ENCODE peak calls at places on chromosome 12, in five cellular contexts. N, G, K, Z and W are unnamed samples.

GRCh38 chr12:55685671-55686070 is 22.0 kb downstream of the ITGA7 start:
- DNase-seq in N (no peak), G (no peak), K (no peak), Z (no peak), W (no peak)

GRCh38 chr12:70049596-70050360 is 193.5 kb upstream of the CNOT2 start:
- DNase-seq in G (no peak), N (no peak), Z (peak), K (no peak), W (no peak)

GRCh38 chr12:114682920-114683708 is 861 bp downstream of the TBX3 start:
- DNase-seq in K (no peak), N (no peak), Z (no peak), G (no peak), W (no peak)

GRCh38 chr12:110995016-110995415 is 74.6 kb upstream of the MYL2 start:
- DNase-seq in Z (no peak), G (no peak), N (no peak), K (no peak), W (no peak)

GRCh38 chr12:132163911-132164288 is 19.6 kb downstream of the NOC4L start:
- DNase-seq in K (no peak), G (no peak), N (peak), Z (no peak), W (no peak)

GRCh38 chr12:101782544-101782855 is 43.2 kb upstream of the SYCP3 start:
- DNase-seq in G (no peak), N (no peak), K (no peak), Z (no peak), W (no peak)

GRCh38 chr12:46480724-46481123 is 108.2 kb upstream of the SLC38A2 start:
- DNase-seq in K (no peak), N (no peak), G (no peak), Z (no peak), W (no peak)

GRCh38 chr12:79409562-79409961 is 281.2 kb downstream of the PAWR start:
- DNase-seq in K (no peak), Z (no peak), G (no peak), N (no peak), W (no peak)

GRCh38 chr12:46664771-46665287 is 161.0 kb downstream of the SLC38A4 start:
- DNase-seq in Z (peak), G (peak), K (no peak), N (no peak), W (peak)

GRCh38 chr12:5914387-5915149 is 30.5 kb downstream of the ANO2 start:
- DNase-seq in N (no peak), K (no peak), Z (no peak), G (no peak), W (no peak)

GRCh38 chr12:120972870-120973543 is 5.3 kb upstream of the HNF1A start:
- DNase-seq in G (no peak), Z (no peak), N (no peak), K (no peak), W (peak)

GRCh38 chr12:10122689-10123088 is 7.3 kb downstream of the CLEC7A start:
- DNase-seq in G (no peak), N (no peak), Z (no peak), K (no peak), W (peak)

GRCh38 chr12:66776974-66777373 is 98.1 kb upstream of the GRIP1 start:
- DNase-seq in K (no peak), N (no peak), G (no peak), Z (peak), W (no peak)

GRCh38 chr12:120012067-120012621 is 23.1 kb downstream of the BICDL1 start:
- DNase-seq in G (peak), K (peak), N (peak), Z (peak), W (no peak)

GRCh38 chr12:128724468-128725046 is 99.2 kb downstream of the SLC15A4 start:
- DNase-seq in G (no peak), N (no peak), Z (no peak), K (no peak), W (no peak)

GRCh38 chr12:93848453-93849120 is 171.4 kb downstream of the CRADD start:
- DNase-seq in N (no peak), Z (no peak), G (no peak), K (no peak), W (no peak)

GRCh38 chr12:57740656-57741412 is 2.3 kb upstream of the AGAP2 start:
- DNase-seq in G (no peak), Z (peak), N (no peak), K (no peak), W (no peak)

GRCh38 chr12:105992849-105993740 is 145.7 kb downstream of the NUAK1 start:
- DNase-seq in Z (no peak), N (no peak), G (no peak), K (no peak), W (no peak)

GRCh38 chr12:124159655-124160054 is 135.2 kb upstream of the RFLNA start:
- DNase-seq in K (no peak), N (peak), G (no peak), Z (no peak), W (no peak)

GRCh38 chr12:103169-103981 is 36.8 kb downstream of the IQSEC3 start:
- DNase-seq in N (peak), G (peak), Z (no peak), K (peak), W (no peak)

GRCh38 chr12:89185181-89185580 is 167.1 kb downstream of the DUSP6 start:
- DNase-seq in K (no peak), Z (no peak), N (no peak), G (no peak), W (no peak)

GRCh38 chr12:54010053-54010971 is 1.5 kb downstream of the HOXC8 start:
- DNase-seq in N (no peak), K (no peak), Z (no peak), G (no peak), W (no peak)

GRCh38 chr12:56007892-56008471 is 10.9 kb downstream of the SUOX start:
- DNase-seq in K (no peak), G (peak), Z (no peak), N (no peak), W (no peak)

GRCh38 chr12:21509768-21510167 is 8.2 kb downstream of the GOLT1B start:
- DNase-seq in K (no peak), N (no peak), G (no peak), Z (peak), W (no peak)

GRCh38 chr12:98896938-98897337 is 251.8 kb downstream of the APAF1 start:
- DNase-seq in N (no peak), K (no peak), G (no peak), Z (no peak), W (no peak)

GRCh38 chr12:19236656-19237055 is 107.1 kb downstream of the PLEKHA5 start:
- DNase-seq in K (no peak), G (no peak), Z (no peak), N (no peak), W (no peak)

GRCh38 chr12:111758120-111758561 is 8.6 kb upstream of the ALDH2 start:
- DNase-seq in G (no peak), K (no peak), N (no peak), Z (no peak), W (no peak)

GRCh38 chr12:51373222-51373621 is 18.0 kb downstream of the GALNT6 start:
- DNase-seq in K (no peak), Z (no peak), G (no peak), N (no peak), W (no peak)

GRCh38 chr12:3768911-3769447 is 16.1 kb upstream of the CRACR2A start:
- DNase-seq in Z (no peak), N (no peak), K (no peak), G (no peak), W (no peak)

GRCh38 chr12:42666671-42667243 is 77.2 kb upstream of the PRICKLE1 start:
- DNase-seq in Z (no peak), G (peak), K (no peak), N (no peak), W (no peak)

GRCh38 chr12:26279908-26280307 is 84.5 kb downstream of the SSPN start:
- DNase-seq in G (no peak), N (no peak), K (no peak), Z (no peak), W (no peak)

GRCh38 chr12:26280869-26281268 is 85.5 kb downstream of the SSPN start:
- DNase-seq in N (no peak), G (no peak), Z (no peak), K (no peak), W (no peak)

GRCh38 chr12:26283046-26283445 is 87.7 kb downstream of the SSPN start:
- DNase-seq in G (no peak), Z (no peak), K (no peak), N (no peak), W (no peak)

GRCh38 chr12:26282339-26282945 is 87.1 kb downstream of the SSPN start:
- DNase-seq in N (no peak), Z (no peak), G (no peak), K (no peak), W (no peak)

GRCh38 chr12:26281320-26281719 is 85.9 kb downstream of the SSPN start:
- DNase-seq in G (no peak), N (no peak), Z (no peak), K (no peak), W (no peak)
- TF ChIP-seq FOXM1 in G (no peak), N (no peak), Z (no peak), K (no peak), W (no peak)

GRCh38 chr12:48777501-48778400 is 11.1 kb downstream of the ADCY6 start:
- DNase-seq in G (no peak), K (no peak), Z (no peak), N (no peak), W (no peak)
- TF ChIP-seq FOXM1 in G (no peak), K (no peak), Z (no peak), N (no peak), W (no peak)

DNA sequence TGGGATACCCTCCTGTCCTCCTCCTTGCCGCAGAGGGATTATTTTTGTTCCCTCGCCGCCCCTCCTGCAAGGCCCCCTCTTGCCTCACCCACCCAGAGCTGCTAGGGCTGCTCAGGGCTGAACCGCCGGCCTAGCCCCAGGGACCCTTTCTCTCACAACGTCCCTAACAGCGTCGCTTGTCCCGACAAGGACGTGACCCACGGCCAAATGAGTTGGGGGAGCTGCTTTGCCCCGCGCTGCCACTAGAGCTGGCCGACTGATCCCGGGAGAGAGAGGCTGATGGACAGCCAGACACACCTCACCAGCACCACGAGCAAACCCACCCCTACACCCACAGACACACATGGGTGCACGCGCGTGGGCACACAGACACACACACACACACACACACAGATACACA is 154.6 kb upstream of the ALG10B start:
- DNase-seq in N (no peak), K (no peak), G (no peak), Z (no peak), W (no peak)
- TF ChIP-seq FOXM1 in N (no peak), K (no peak), G (no peak), Z (no peak), W (no peak)

DNA sequence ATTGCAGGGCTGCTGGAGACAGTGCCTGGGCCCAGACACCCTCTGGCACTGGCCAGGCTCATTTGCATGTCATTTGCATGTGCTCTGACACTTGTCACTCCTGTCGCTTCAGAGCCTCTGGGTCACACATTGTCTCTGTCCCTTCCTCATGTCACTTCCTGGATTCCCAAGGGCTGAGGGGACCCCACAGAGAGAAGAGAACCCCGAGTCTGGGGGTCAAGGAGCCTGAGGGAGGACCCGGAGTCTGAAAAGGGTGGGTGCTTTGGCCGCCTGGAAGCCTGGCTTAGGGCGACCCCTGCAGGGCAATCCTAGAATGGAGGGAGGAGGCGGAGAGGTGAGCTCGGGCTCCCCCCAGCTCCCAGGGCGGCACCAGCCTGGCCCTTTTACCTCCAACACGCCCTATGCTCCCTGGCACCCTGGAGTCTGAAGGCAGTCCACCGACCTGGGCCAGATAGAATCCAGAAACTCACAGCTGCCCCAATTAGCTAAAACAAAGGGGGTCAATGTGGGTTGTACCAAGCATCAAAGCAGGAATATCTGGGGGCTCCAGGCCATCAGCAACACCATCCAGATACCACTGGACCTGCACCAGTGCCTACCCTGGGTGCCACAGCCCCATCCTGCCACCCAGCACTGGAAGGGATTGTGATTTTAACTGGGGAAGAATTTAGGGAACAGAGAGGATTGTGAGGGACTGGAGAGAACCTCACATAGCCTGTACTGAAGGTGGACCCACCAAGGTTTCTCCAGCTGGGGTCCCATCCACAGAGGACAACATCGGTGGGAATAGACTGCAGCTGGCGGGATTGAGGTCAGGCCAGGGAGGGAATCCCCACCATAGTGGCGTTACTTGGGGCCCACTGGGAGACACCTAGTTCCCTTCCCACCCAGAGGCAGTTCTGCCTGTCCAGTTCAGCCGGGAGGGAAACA is 21.8 kb upstream of the KRT78 start:
- DNase-seq in K (peak), Z (no peak), N (peak), G (peak), W (peak)
- TF ChIP-seq FOXM1 in K (no peak), Z (no peak), N (no peak), G (no peak), W (no peak)